ENCODE peak calls at places on chromosomes 16 and 17, in eight cellular contexts. One of them, this sample, is unnamed.

GRCh38 chr16:19595043-19595767 is 39.7 kb downstream of the VPS35L start:
- DNase-seq in astrocyte: peak
- DNase-seq in thoracic aorta: no peak
- DNase-seq in spleen: no peak
- DNase-seq in tibial artery: no peak
- DNase-seq in brain microvascular endothelial cell: peak
- DNase-seq in HFF-Myc: peak
- DNase-seq in fibroblast of pulmonary artery: peak
- DNase-seq in this sample: no peak

GRCh38 chr17:57735707-57736106 is 9.4 kb downstream of the CCDC182 start:
- DNase-seq in astrocyte: no peak
- DNase-seq in thoracic aorta: no peak
- DNase-seq in HFF-Myc: no peak
- DNase-seq in fibroblast of pulmonary artery: no peak
- DNase-seq in spleen: no peak
- DNase-seq in brain microvascular endothelial cell: no peak
- DNase-seq in tibial artery: no peak
- DNase-seq in this sample: no peak

GRCh38 chr17:66619196-66619595 is 215.7 kb upstream of the CACNG5 start:
- DNase-seq in spleen: no peak
- DNase-seq in astrocyte: no peak
- DNase-seq in tibial artery: no peak
- DNase-seq in HFF-Myc: no peak
- DNase-seq in thoracic aorta: no peak
- DNase-seq in fibroblast of pulmonary artery: no peak
- DNase-seq in brain microvascular endothelial cell: no peak
- DNase-seq in this sample: no peak

GRCh38 chr16:55351936-55352335 is 27.9 kb downstream of the IRX6 start:
- DNase-seq in thoracic aorta: no peak
- DNase-seq in fibroblast of pulmonary artery: no peak
- DNase-seq in HFF-Myc: no peak
- DNase-seq in spleen: no peak
- DNase-seq in brain microvascular endothelial cell: no peak
- DNase-seq in tibial artery: no peak
- DNase-seq in astrocyte: no peak
- DNase-seq in this sample: no peak

GRCh38 chr17:36731806-36732205 is 130.4 kb downstream of the MRM1 start:
- DNase-seq in HFF-Myc: no peak
- DNase-seq in spleen: no peak
- DNase-seq in astrocyte: no peak
- DNase-seq in thoracic aorta: no peak
- DNase-seq in tibial artery: no peak
- DNase-seq in brain microvascular endothelial cell: no peak
- DNase-seq in fibroblast of pulmonary artery: peak
- DNase-seq in this sample: no peak

GRCh38 chr17:51154176-51154575 is 817 bp downstream of the NME1 start:
- DNase-seq in astrocyte: no peak
- DNase-seq in tibial artery: no peak
- DNase-seq in fibroblast of pulmonary artery: no peak
- DNase-seq in HFF-Myc: no peak
- DNase-seq in thoracic aorta: no peak
- DNase-seq in spleen: no peak
- DNase-seq in brain microvascular endothelial cell: no peak
- DNase-seq in this sample: no peak

GRCh38 chr17:38510424-38511125 is 82.3 kb downstream of the ARHGAP23 start:
- DNase-seq in fibroblast of pulmonary artery: peak
- DNase-seq in spleen: no peak
- DNase-seq in astrocyte: peak
- DNase-seq in brain microvascular endothelial cell: no peak
- DNase-seq in thoracic aorta: no peak
- DNase-seq in tibial artery: no peak
- DNase-seq in HFF-Myc: no peak
- DNase-seq in this sample: no peak

GRCh38 chr16:10964891-10965326 is 20.5 kb downstream of the CLEC16A start:
- DNase-seq in spleen: no peak
- DNase-seq in brain microvascular endothelial cell: no peak
- DNase-seq in thoracic aorta: no peak
- DNase-seq in tibial artery: no peak
- DNase-seq in astrocyte: no peak
- DNase-seq in HFF-Myc: no peak
- DNase-seq in fibroblast of pulmonary artery: no peak
- DNase-seq in this sample: no peak

GRCh38 chr16:57564571-57565270 is 22.3 kb downstream of the ADGRG5 start:
- DNase-seq in HFF-Myc: no peak
- DNase-seq in astrocyte: peak
- DNase-seq in brain microvascular endothelial cell: peak
- DNase-seq in tibial artery: no peak
- DNase-seq in fibroblast of pulmonary artery: peak
- DNase-seq in thoracic aorta: no peak
- DNase-seq in spleen: no peak
- DNase-seq in this sample: no peak

GRCh38 chr17:4951486-4951885 is 567 bp downstream of the ENO3 start:
- DNase-seq in HFF-Myc: no peak
- DNase-seq in fibroblast of pulmonary artery: no peak
- DNase-seq in tibial artery: no peak
- DNase-seq in thoracic aorta: no peak
- DNase-seq in astrocyte: no peak
- DNase-seq in brain microvascular endothelial cell: no peak
- DNase-seq in spleen: no peak
- DNase-seq in this sample: no peak

GRCh38 chr17:4950757-4951204 is at the start of gene ENO3:
- DNase-seq in fibroblast of pulmonary artery: no peak
- DNase-seq in tibial artery: no peak
- DNase-seq in brain microvascular endothelial cell: no peak
- DNase-seq in thoracic aorta: no peak
- DNase-seq in astrocyte: no peak
- DNase-seq in HFF-Myc: no peak
- DNase-seq in spleen: no peak
- DNase-seq in this sample: no peak

GRCh38 chr17:4955091-4955490 is 4.2 kb downstream of the ENO3 start:
- DNase-seq in spleen: no peak
- DNase-seq in fibroblast of pulmonary artery: no peak
- DNase-seq in tibial artery: no peak
- DNase-seq in HFF-Myc: no peak
- DNase-seq in thoracic aorta: no peak
- DNase-seq in brain microvascular endothelial cell: no peak
- DNase-seq in astrocyte: no peak
- DNase-seq in this sample: no peak

GRCh38 chr17:4956493-4957061 is 5.7 kb downstream of the ENO3 start:
- DNase-seq in brain microvascular endothelial cell: no peak
- DNase-seq in thoracic aorta: no peak
- DNase-seq in HFF-Myc: no peak
- DNase-seq in astrocyte: no peak
- DNase-seq in spleen: no peak
- DNase-seq in tibial artery: no peak
- DNase-seq in fibroblast of pulmonary artery: no peak
- DNase-seq in this sample: no peak

GRCh38 chr17:4953461-4953961 is 2.6 kb downstream of the ENO3 start:
- DNase-seq in thoracic aorta: no peak
- DNase-seq in astrocyte: peak
- DNase-seq in spleen: no peak
- DNase-seq in fibroblast of pulmonary artery: peak
- DNase-seq in tibial artery: no peak
- DNase-seq in HFF-Myc: no peak
- DNase-seq in brain microvascular endothelial cell: peak
- DNase-seq in this sample: no peak
- H3K4me3 ChIP-seq in thoracic aorta: no peak
- H3K4me3 ChIP-seq in astrocyte: no peak
- H3K4me3 ChIP-seq in spleen: no peak
- H3K4me3 ChIP-seq in fibroblast of pulmonary artery: no peak
- H3K4me3 ChIP-seq in tibial artery: no peak
- H3K4me3 ChIP-seq in HFF-Myc: no peak
- H3K4me3 ChIP-seq in brain microvascular endothelial cell: no peak
- H3K4me3 ChIP-seq in this sample: peak

DNA sequence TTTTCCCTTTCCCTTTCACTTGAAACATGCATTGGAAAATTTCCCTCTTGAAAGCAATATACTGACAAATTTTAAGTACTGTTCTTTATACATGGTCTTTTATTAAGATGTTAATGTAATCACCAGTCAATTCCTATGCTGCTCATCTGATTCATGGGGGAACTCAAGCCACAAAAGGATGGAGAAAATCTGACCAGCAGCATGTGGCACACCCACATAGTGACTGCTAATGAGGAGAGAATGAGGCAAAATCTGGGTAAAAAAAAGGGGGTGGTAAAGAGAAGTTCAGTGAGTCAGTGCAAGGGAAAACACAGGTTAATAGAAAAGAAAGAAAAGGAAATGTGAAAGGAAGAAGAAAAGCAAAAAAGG is 11.3 kb downstream of the RFFL start:
- DNase-seq in spleen: no peak
- DNase-seq in astrocyte: peak
- DNase-seq in thoracic aorta: no peak
- DNase-seq in tibial artery: no peak
- DNase-seq in brain microvascular endothelial cell: peak
- DNase-seq in fibroblast of pulmonary artery: no peak
- DNase-seq in HFF-Myc: no peak
- DNase-seq in this sample: peak
- H3K4me3 ChIP-seq in spleen: no peak
- H3K4me3 ChIP-seq in astrocyte: no peak
- H3K4me3 ChIP-seq in thoracic aorta: no peak
- H3K4me3 ChIP-seq in tibial artery: no peak
- H3K4me3 ChIP-seq in brain microvascular endothelial cell: no peak
- H3K4me3 ChIP-seq in fibroblast of pulmonary artery: no peak
- H3K4me3 ChIP-seq in HFF-Myc: no peak
- H3K4me3 ChIP-seq in this sample: no peak

DNA sequence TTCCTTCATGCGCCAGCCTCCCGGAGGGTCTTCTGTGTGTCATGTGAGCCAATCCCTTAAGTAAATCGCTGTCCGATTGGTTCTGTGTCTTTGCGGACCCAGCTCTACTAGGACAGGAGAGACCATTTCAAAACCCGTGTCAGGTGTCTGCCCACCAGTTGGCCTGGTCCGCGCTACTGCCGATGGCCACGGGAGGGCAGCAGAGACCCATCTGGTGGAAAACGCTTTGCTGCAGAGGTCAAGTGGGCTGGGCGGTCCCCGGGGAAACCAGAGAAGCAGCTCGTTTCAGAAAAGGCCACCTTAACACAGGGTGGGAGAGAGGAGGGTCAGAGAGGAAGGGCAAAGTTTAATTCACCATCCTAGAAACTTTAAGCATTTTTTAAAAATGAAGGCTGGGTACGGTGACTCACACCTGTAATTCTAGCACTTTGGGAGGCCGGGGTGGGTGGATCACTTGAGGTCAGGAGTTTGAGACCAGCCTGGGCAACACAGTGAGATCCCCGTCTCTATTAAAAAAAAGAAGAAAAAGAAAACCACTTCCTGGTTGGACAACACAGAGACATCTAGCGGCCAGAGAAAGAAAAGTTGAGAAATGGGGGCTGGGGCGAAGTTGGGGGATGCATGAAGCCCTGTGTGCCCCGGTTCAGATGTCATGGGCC is 2.8 kb upstream of the CIBAR2 start:
- DNase-seq in brain microvascular endothelial cell: peak
- DNase-seq in fibroblast of pulmonary artery: peak
- DNase-seq in astrocyte: no peak
- DNase-seq in HFF-Myc: no peak
- DNase-seq in thoracic aorta: peak
- DNase-seq in tibial artery: peak
- DNase-seq in spleen: peak
- DNase-seq in this sample: no peak
- H3K4me3 ChIP-seq in brain microvascular endothelial cell: no peak
- H3K4me3 ChIP-seq in fibroblast of pulmonary artery: no peak
- H3K4me3 ChIP-seq in astrocyte: no peak
- H3K4me3 ChIP-seq in HFF-Myc: no peak
- H3K4me3 ChIP-seq in thoracic aorta: peak
- H3K4me3 ChIP-seq in tibial artery: peak
- H3K4me3 ChIP-seq in spleen: no peak
- H3K4me3 ChIP-seq in this sample: no peak

GRCh38 chr16:29810699-29811169 is 1.3 kb upstream of the PRRT2 start:
- DNase-seq in tibial artery: peak
- DNase-seq in HFF-Myc: no peak
- DNase-seq in astrocyte: no peak
- DNase-seq in thoracic aorta: no peak
- DNase-seq in fibroblast of pulmonary artery: no peak
- DNase-seq in brain microvascular endothelial cell: no peak
- DNase-seq in spleen: no peak
- DNase-seq in this sample: no peak
- H3K4me3 ChIP-seq in tibial artery: peak
- H3K4me3 ChIP-seq in HFF-Myc: peak
- H3K4me3 ChIP-seq in astrocyte: no peak
- H3K4me3 ChIP-seq in thoracic aorta: peak
- H3K4me3 ChIP-seq in fibroblast of pulmonary artery: no peak
- H3K4me3 ChIP-seq in brain microvascular endothelial cell: no peak
- H3K4me3 ChIP-seq in spleen: peak
- H3K4me3 ChIP-seq in this sample: peak

This sample was measured in skeletal muscle cell.